ENCODE peak calls at places on chromosomes 4 and X, in eight cellular contexts. Y, U, D, M, Q, N, P and H are unnamed samples.

GRCh38 chr4:145816091-145816490 is 122.5 kb downstream of the ZNF827 start:
- DNase-seq in Y (no peak), D (no peak), Q (no peak), U (no peak), M (no peak), P (no peak), N (no peak), H (peak)

GRCh38 chr4:187477224-187477623 is 518.3 kb upstream of the ZFP42 start:
- DNase-seq in N (no peak), Y (no peak), D (no peak), U (no peak), Q (no peak), M (no peak), P (no peak), H (no peak)

GRCh38 chrX:123731987-123732678 is 719 bp downstream of the THOC2 start:
- DNase-seq in P (peak), Y (no peak), Q (no peak), U (peak), M (no peak), D (no peak), N (peak), H (peak)

GRCh38 chr4:125316391-125316780 is 1.6 kb downstream of the FAT4 start:
- DNase-seq in U (peak), P (no peak), M (peak), Q (no peak), N (no peak), Y (no peak), D (no peak), H (no peak)

GRCh38 chr4:5753766-5754528 is 42.9 kb downstream of the EVC start:
- DNase-seq in Q (no peak), U (no peak), N (peak), P (no peak), M (no peak), Y (no peak), D (no peak), H (peak)

GRCh38 chr4:7358100-7358735 is 76.5 kb downstream of the PSAPL1 start:
- DNase-seq in U (no peak), N (peak), M (no peak), P (no peak), D (no peak), Q (no peak), Y (peak), H (peak)

GRCh38 chr4:131388277-131388676 is 1760.8 kb upstream of the PCDH10 start:
- DNase-seq in N (no peak), P (no peak), U (no peak), D (no peak), M (no peak), Q (no peak), Y (no peak), H (no peak)

GRCh38 chr4:8614365-8615193 is 22.0 kb downstream of the CPZ start:
- DNase-seq in U (no peak), N (no peak), Y (no peak), P (no peak), D (no peak), M (no peak), Q (no peak), H (no peak)

GRCh38 chr4:81038636-81039350 is 8.3 kb downstream of the BMP3 start:
- DNase-seq in Y (no peak), Q (no peak), M (no peak), N (no peak), P (no peak), U (no peak), D (no peak), H (no peak)

GRCh38 chrX:65745992-65746391 is 78.5 kb downstream of the MSN start:
- DNase-seq in P (no peak), U (no peak), Q (no peak), Y (no peak), M (no peak), N (no peak), D (no peak), H (no peak)

GRCh38 chrX:102745513-102746133 is 25.1 kb downstream of the GPRASP3 start:
- DNase-seq in D (no peak), N (no peak), Y (no peak), P (no peak), Q (no peak), M (peak), U (no peak), H (no peak)

GRCh38 chrX:16100673-16101072 is 22.7 kb upstream of the GRPR start:
- DNase-seq in D (no peak), M (no peak), Y (no peak), Q (no peak), U (no peak), P (no peak), N (no peak), H (no peak)

GRCh38 chr4:5893013-5893580 is at the start of gene CRMP1:
- DNase-seq in Y (no peak), Q (no peak), D (no peak), M (peak), N (no peak), U (peak), P (no peak), H (no peak)

GRCh38 chr4:26524001-26524400 is 33.7 kb upstream of the CCKAR start:
- DNase-seq in U (no peak), D (no peak), P (no peak), Y (no peak), N (no peak), M (no peak), Q (no peak), H (no peak)

GRCh38 chr4:105306158-105306781 is 159.6 kb downstream of the TET2 start:
- DNase-seq in D (peak), U (no peak), P (no peak), N (no peak), Y (no peak), Q (no peak), M (no peak), H (peak)

GRCh38 chr4:53309321-53310020 is 56.4 kb downstream of the SCFD2 start:
- DNase-seq in D (no peak), N (no peak), Y (no peak), Q (no peak), P (no peak), M (no peak), U (no peak), H (no peak)

GRCh38 chrX:12872741-12873140 is 5.9 kb downstream of the TLR7 start:
- DNase-seq in M (no peak), Y (no peak), U (no peak), N (no peak), D (no peak), Q (no peak), P (no peak), H (no peak)

GRCh38 chr4:167233523-167234387 is 539 bp downstream of the SPOCK3 start:
- DNase-seq in U (peak), N (no peak), P (no peak), Y (no peak), D (no peak), M (peak), Q (no peak), H (no peak)

GRCh38 chr4:26568446-26568994 is 15.4 kb upstream of the TBC1D19 start:
- DNase-seq in N (peak), P (no peak), D (no peak), U (no peak), Q (no peak), M (no peak), Y (no peak), H (peak)

GRCh38 chr4:17476811-17477210 is 35.1 kb downstream of the QDPR start:
- DNase-seq in P (no peak), D (no peak), Y (no peak), M (no peak), U (no peak), Q (no peak), N (no peak), H (no peak)

GRCh38 chrX:51463322-51463721 is 33.1 kb downstream of the NUDT11 start:
- DNase-seq in Y (no peak), D (no peak), N (no peak), P (no peak), M (no peak), Q (no peak), U (no peak), H (no peak)